ENCODE peak calls at places on chromosomes 6 and 20, in seven cellular contexts. Q, L, V, R, O, X and Z are unnamed samples.

GRCh38 chr6:3878048-3878666 is 29.0 kb downstream of the FAM50B start:
- DNase-seq in L (no peak), V (no peak), X (no peak), Q (no peak), R (no peak), O (no peak), Z (no peak)

GRCh38 chr6:155103816-155104366 is 108.8 kb downstream of the TIAM2 start:
- DNase-seq in O (no peak), L (peak), Q (no peak), V (peak), R (peak), X (no peak), Z (no peak)

GRCh38 chr6:14721103-14721758 is 524.6 kb upstream of the JARID2 start:
- DNase-seq in V (no peak), L (no peak), O (no peak), X (no peak), R (no peak), Q (no peak), Z (no peak)

GRCh38 chr20:32966881-32967781 is 37.1 kb downstream of the SUN5 start:
- DNase-seq in V (peak), R (peak), L (no peak), X (peak), Q (no peak), O (no peak), Z (peak)

GRCh38 chr6:139080255-139080920 is 51.8 kb downstream of the ABRACL start:
- DNase-seq in R (no peak), V (no peak), X (no peak), Q (peak), O (no peak), L (peak), Z (no peak)

GRCh38 chr20:14264869-14265268 is 72.5 kb downstream of the FLRT3 start:
- DNase-seq in R (peak), X (no peak), V (peak), Q (peak), L (peak), O (no peak), Z (no peak)

GRCh38 chr20:46708172-46708860 is 1.1 kb upstream of the SLC2A10 start:
- DNase-seq in R (no peak), O (no peak), L (no peak), Q (no peak), V (no peak), X (no peak), Z (no peak)

GRCh38 chr20:50191566-50192363 is 1.1 kb downstream of the CEBPB start:
- DNase-seq in O (peak), R (peak), V (peak), L (peak), X (peak), Q (peak), Z (peak)

GRCh38 chr6:19214231-19214630 is 622.9 kb upstream of the ID4 start:
- DNase-seq in X (no peak), R (no peak), O (no peak), V (no peak), Q (no peak), L (no peak), Z (no peak)

GRCh38 chr6:16677458-16677857 is 83.8 kb downstream of the ATXN1 start:
- DNase-seq in O (no peak), L (no peak), X (no peak), R (no peak), V (no peak), Q (no peak), Z (no peak)

GRCh38 chr6:89379281-89379680 is 26.8 kb upstream of the UBE2J1 start:
- DNase-seq in O (no peak), V (no peak), X (no peak), L (no peak), Q (no peak), R (no peak), Z (no peak)

GRCh38 chr6:107489636-107490567 is at the start of gene SOBP:
- DNase-seq in X (peak), O (no peak), V (peak), R (peak), L (peak), Q (peak), Z (peak)

GRCh38 chr6:165019681-165020080 is 289.7 kb downstream of the C6orf118 start:
- DNase-seq in Q (no peak), R (no peak), L (no peak), X (no peak), O (no peak), V (no peak), Z (no peak)

GRCh38 chr20:35328689-35329088 is 36.5 kb upstream of the FAM83C start:
- DNase-seq in O (no peak), V (no peak), X (no peak), Q (no peak), L (no peak), R (no peak), Z (no peak)

GRCh38 chr6:156822747-156823206 is 45.6 kb downstream of the ARID1B start:
- DNase-seq in O (no peak), L (peak), V (no peak), X (no peak), Q (no peak), R (no peak), Z (no peak)

GRCh38 chr6:107314644-107315043 is 144.7 kb downstream of the PDSS2 start:
- DNase-seq in R (no peak), O (no peak), L (no peak), V (no peak), Q (no peak), X (no peak), Z (no peak)

GRCh38 chr6:7136859-7137334 is 29.1 kb downstream of the RREB1 start:
- DNase-seq in V (peak), L (no peak), X (no peak), Q (no peak), R (no peak), O (no peak), Z (no peak)

GRCh38 chr6:102907181-102907580 is 1513.7 kb downstream of the GRIK2 start:
- DNase-seq in O (no peak), Q (no peak), V (peak), L (no peak), R (no peak), X (no peak), Z (no peak)

GRCh38 chr6:128605961-128606360 is 85.6 kb upstream of the PTPRK start:
- DNase-seq in Q (peak), R (peak), O (no peak), X (no peak), V (no peak), L (peak), Z (no peak)

GRCh38 chr20:45910670-45911485 is 1.1 kb downstream of the PLTP start:
- DNase-seq in O (peak), R (peak), L (peak), V (peak), X (peak), Q (peak), Z (peak)

GRCh38 chr6:17393335-17394191 is at the start of gene CAP2:
- DNase-seq in X (no peak), Q (peak), V (no peak), O (no peak), L (peak), R (peak), Z (no peak)

GRCh38 chr6:164532546-164533362 is 776.7 kb downstream of the C6orf118 start:
- DNase-seq in X (no peak), Q (no peak), O (no peak), V (no peak), L (no peak), R (no peak), Z (no peak)

GRCh38 chr6:90701146-90701781 is 114.4 kb upstream of the MAP3K7 start:
- DNase-seq in O (no peak), X (peak), R (no peak), V (peak), Q (no peak), L (peak), Z (peak)

GRCh38 chr6:47428288-47428687 is 49.3 kb upstream of the CD2AP start:
- DNase-seq in X (no peak), L (no peak), V (no peak), Q (no peak), O (no peak), R (no peak), Z (no peak)

GRCh38 chr6:79993012-79993910 is 11.2 kb upstream of the TTK start:
- DNase-seq in Q (no peak), X (no peak), V (no peak), R (no peak), O (no peak), L (no peak), Z (no peak)

GRCh38 chr20:36825374-36826104 is 50.4 kb upstream of the TLDC2 start:
- DNase-seq in X (no peak), O (no peak), L (no peak), R (no peak), V (no peak), Q (no peak), Z (no peak)

GRCh38 chr20:33859157-33859695 is 48.1 kb downstream of the CHMP4B start:
- DNase-seq in Q (no peak), O (no peak), V (peak), L (no peak), R (no peak), X (peak), Z (peak)

GRCh38 chr6:24323632-24324337 is 34.1 kb downstream of the DCDC2 start:
- DNase-seq in X (no peak), Q (no peak), R (no peak), O (no peak), V (no peak), L (peak), Z (no peak)

GRCh38 chr6:25006565-25007001 is 70.8 kb upstream of the RIPOR2 start:
- DNase-seq in X (peak), Q (peak), O (no peak), L (peak), R (peak), V (peak), Z (peak)

GRCh38 chr20:2042400-2042799 is 48.5 kb upstream of the PDYN start:
- DNase-seq in R (peak), Q (peak), X (no peak), L (peak), O (no peak), V (no peak), Z (no peak)

GRCh38 chr6:39466664-39467063 is 144.2 kb upstream of the KCNK16 start:
- DNase-seq in X (no peak), Q (no peak), L (no peak), V (no peak), R (no peak), O (no peak), Z (no peak)

GRCh38 chr6:53301801-53302537 is 46.8 kb downstream of the ELOVL5 start:
- DNase-seq in X (no peak), Q (peak), R (no peak), V (no peak), O (no peak), L (no peak), Z (no peak)

GRCh38 chr6:82385961-82386360 is 22.3 kb downstream of the TPBG start:
- DNase-seq in X (no peak), L (no peak), O (no peak), V (no peak), Q (peak), R (no peak), Z (no peak)

GRCh38 chr6:132715204-132715603 is 1.3 kb upstream of the VNN1 start:
- DNase-seq in R (peak), V (peak), L (peak), X (no peak), Q (peak), O (no peak), Z (no peak)